ENCODE peak calls at places on chromosomes 3 and 15, in five cellular contexts. One of them, this sample, is unnamed.

GRCh38 chr15:32089851-32090359 is 59.6 kb downstream of the CHRNA7 start:
- DNase-seq in AG08395: no peak
- DNase-seq in stomach: no peak
- DNase-seq in glutamatergic neuron: no peak
- DNase-seq in choroid plexus epithelial cell: no peak
- DNase-seq in this sample: no peak

GRCh38 chr3:2096196-2096595 is 2.5 kb upstream of the CNTN4 start:
- DNase-seq in glutamatergic neuron: no peak
- DNase-seq in choroid plexus epithelial cell: no peak
- DNase-seq in stomach: no peak
- DNase-seq in AG08395: no peak
- DNase-seq in this sample: no peak

GRCh38 chr3:18153571-18154173 is 271.5 kb downstream of the SATB1 start:
- DNase-seq in AG08395: peak; percentile 77
- DNase-seq in glutamatergic neuron: no peak
- DNase-seq in choroid plexus epithelial cell: peak; percentile 87
- DNase-seq in stomach: no peak
- DNase-seq in this sample: peak; percentile 69

GRCh38 chr3:106765342-106765741 is 611.9 kb upstream of the CCDC54 start:
- DNase-seq in stomach: no peak
- DNase-seq in AG08395: no peak
- DNase-seq in glutamatergic neuron: no peak
- DNase-seq in choroid plexus epithelial cell: peak; percentile 86
- DNase-seq in this sample: peak; percentile 85

GRCh38 chr3:40043444-40043755 is 234.0 kb downstream of the MYRIP start:
- DNase-seq in stomach: no peak
- DNase-seq in choroid plexus epithelial cell: peak; percentile 38
- DNase-seq in AG08395: peak; percentile 10
- DNase-seq in glutamatergic neuron: no peak
- DNase-seq in this sample: no peak

GRCh38 chr15:39582286-39582976 is 1.6 kb downstream of the THBS1 start:
- DNase-seq in AG08395: no peak
- DNase-seq in stomach: no peak
- DNase-seq in choroid plexus epithelial cell: peak; percentile 59
- DNase-seq in glutamatergic neuron: no peak
- DNase-seq in this sample: peak; percentile 73

GRCh38 chr15:41822957-41823356 is 4.9 kb upstream of the JMJD7 start:
- DNase-seq in stomach: no peak
- DNase-seq in AG08395: no peak
- DNase-seq in glutamatergic neuron: no peak
- DNase-seq in choroid plexus epithelial cell: no peak
- DNase-seq in this sample: no peak

GRCh38 chr3:51718547-51719412 is 11.9 kb downstream of the GRM2 start:
- DNase-seq in AG08395: peak; percentile 45
- DNase-seq in choroid plexus epithelial cell: peak; percentile 54
- DNase-seq in stomach: peak; percentile 81
- DNase-seq in glutamatergic neuron: peak; percentile 94
- DNase-seq in this sample: peak; percentile 20

GRCh38 chr3:106213954-106214353 is 345.1 kb upstream of the CBLB start:
- DNase-seq in stomach: no peak
- DNase-seq in glutamatergic neuron: no peak
- DNase-seq in choroid plexus epithelial cell: no peak
- DNase-seq in AG08395: no peak
- DNase-seq in this sample: no peak

GRCh38 chr15:100919481-100920405 is 586 bp downstream of the LRRK1 start:
- DNase-seq in choroid plexus epithelial cell: peak; percentile 28
- DNase-seq in stomach: no peak
- DNase-seq in AG08395: peak; percentile 41
- DNase-seq in glutamatergic neuron: no peak
- DNase-seq in this sample: peak; percentile 19

This sample was measured in IMR-90.